ENCODE peak calls at places on chromosomes 5 and 9, in eight cellular contexts. O is fibroblast of mammary gland; I is myocyte; E is NCI-H1930; A is activated T-cell treated with anti-CD3 and anti-CD28 coated beads for 24 hours; B is SK-N-SH; Z is OCI-LY7; P is activated naive CD8-positive, alpha-beta T cell treated with anti-CD3 and anti-CD28 coated beads, Interleukin-2, amount 50 U/mL, for 24 hours. S is an unnamed sample.

GRCh38 chr5:135930029-135930948 is 24.5 kb downstream of the LECT2 start:
- DNase-seq in O (no peak), I (no peak), E (peak), A (no peak), B (peak), Z (no peak), P (no peak), S (no peak)

GRCh38 chr9:36029765-36030528 is 6.8 kb upstream of the RECK start:
- DNase-seq in O (peak), I (peak), E (no peak), A (no peak), B (no peak), Z (no peak), P (no peak), S (peak)

GRCh38 chr5:14414007-14414406 is 167.6 kb upstream of the OTULINL start:
- DNase-seq in O (no peak), I (no peak), E (no peak), A (no peak), B (no peak), Z (no peak), P (no peak), S (no peak)

GRCh38 chr9:33661186-33661585 is 134.2 kb upstream of the PRSS3 start:
- DNase-seq in O (peak), I (peak), E (no peak), A (no peak), B (no peak), Z (no peak), P (no peak), S (peak)

GRCh38 chr9:133604214-133604613 is 5.0 kb downstream of the FAM163B start:
- DNase-seq in O (no peak), I (no peak), E (no peak), A (no peak), B (peak), Z (peak), P (peak), S (no peak)

GRCh38 chr9:3244963-3245653 is 280.7 kb downstream of the RFX3 start:
- DNase-seq in O (no peak), I (no peak), E (no peak), A (no peak), B (no peak), Z (peak), P (no peak), S (no peak)

GRCh38 chr5:78000191-78000590 is 224.1 kb upstream of the TBCA start:
- DNase-seq in O (no peak), I (no peak), E (no peak), A (no peak), B (no peak), Z (no peak), P (no peak), S (no peak)

GRCh38 chr9:13267743-13268142 is 11.7 kb downstream of the MPDZ start:
- DNase-seq in O (peak), I (peak), E (no peak), A (no peak), B (no peak), Z (no peak), P (no peak), S (no peak)

GRCh38 chr9:70639853-70640814 is 225.7 kb upstream of the KLF9 start:
- DNase-seq in O (peak), I (peak), E (peak), A (no peak), B (no peak), Z (peak), P (no peak), S (peak)

GRCh38 chr5:77893225-77893860 is 117.2 kb upstream of the TBCA start:
- DNase-seq in O (peak), I (peak), E (no peak), A (no peak), B (no peak), Z (no peak), P (no peak), S (peak)

GRCh38 chr5:34695275-34696032 is 39.3 kb downstream of the RAI14 start:
- DNase-seq in O (no peak), I (peak), E (no peak), A (no peak), B (no peak), Z (no peak), P (no peak), S (no peak)

GRCh38 chr9:35277649-35278359 is 116.0 kb downstream of the UNC13B start:
- DNase-seq in O (peak), I (no peak), E (no peak), A (no peak), B (no peak), Z (no peak), P (no peak), S (peak)

GRCh38 chr5:75463726-75464125 is 47.7 kb downstream of the CERT1 start:
- DNase-seq in O (no peak), I (no peak), E (no peak), A (no peak), B (no peak), Z (peak), P (no peak), S (no peak)

GRCh38 chr5:113296681-113297080 is 138.1 kb downstream of the TSSK1B start:
- DNase-seq in O (no peak), I (no peak), E (no peak), A (no peak), B (no peak), Z (no peak), P (no peak), S (no peak)

GRCh38 chr9:132726561-132727150 is 56.4 kb downstream of the GTF3C4 start:
- DNase-seq in O (no peak), I (no peak), E (no peak), A (no peak), B (no peak), Z (no peak), P (no peak), S (no peak)

GRCh38 chr5:77194762-77195161 is 15.7 kb upstream of the PDE8B start:
- DNase-seq in O (no peak), I (no peak), E (no peak), A (no peak), B (no peak), Z (no peak), P (no peak), S (no peak)

S was measured in Ammon's horn.